ENCODE peak calls at places on chromosomes 6 and 20, in eight cellular contexts. One of them, this sample, is unnamed.

GRCh38 chr6:137165375-137166246 is 7.8 kb downstream of the IL22RA2 start:
- DNase-seq in MCF 10A: peak
- DNase-seq in astrocyte of the spinal cord: no peak
- DNase-seq in HFFc6: peak
- DNase-seq in H1: no peak
- DNase-seq in HFF-Myc: no peak
- DNase-seq in mucosa of descending colon: peak
- DNase-seq in fibroblast of lung: no peak
- DNase-seq in this sample: no peak

GRCh38 chr20:57193094-57193493 is 73.3 kb downstream of the BMP7 start:
- DNase-seq in H1: no peak
- DNase-seq in fibroblast of lung: no peak
- DNase-seq in MCF 10A: no peak
- DNase-seq in HFFc6: no peak
- DNase-seq in astrocyte of the spinal cord: no peak
- DNase-seq in mucosa of descending colon: no peak
- DNase-seq in HFF-Myc: no peak
- DNase-seq in this sample: no peak

GRCh38 chr6:38997128-38997761 is 51.3 kb upstream of the GLP1R start:
- DNase-seq in HFF-Myc: no peak
- DNase-seq in mucosa of descending colon: peak
- DNase-seq in MCF 10A: peak
- DNase-seq in astrocyte of the spinal cord: peak
- DNase-seq in HFFc6: no peak
- DNase-seq in fibroblast of lung: peak
- DNase-seq in H1: peak
- DNase-seq in this sample: no peak

GRCh38 chr20:420721-421574 is 12.8 kb downstream of the RBCK1 start:
- DNase-seq in H1: peak
- DNase-seq in HFF-Myc: no peak
- DNase-seq in HFFc6: no peak
- DNase-seq in MCF 10A: peak
- DNase-seq in fibroblast of lung: no peak
- DNase-seq in mucosa of descending colon: peak
- DNase-seq in astrocyte of the spinal cord: no peak
- DNase-seq in this sample: no peak

GRCh38 chr6:2225422-2226392 is 19.7 kb downstream of the GMDS start:
- DNase-seq in H1: no peak
- DNase-seq in fibroblast of lung: peak
- DNase-seq in MCF 10A: peak
- DNase-seq in astrocyte of the spinal cord: no peak
- DNase-seq in HFFc6: no peak
- DNase-seq in mucosa of descending colon: peak
- DNase-seq in HFF-Myc: no peak
- DNase-seq in this sample: no peak

GRCh38 chr6:90537027-90537426 is 49.8 kb downstream of the MAP3K7 start:
- DNase-seq in MCF 10A: peak
- DNase-seq in fibroblast of lung: peak
- DNase-seq in astrocyte of the spinal cord: no peak
- DNase-seq in mucosa of descending colon: no peak
- DNase-seq in HFFc6: peak
- DNase-seq in HFF-Myc: no peak
- DNase-seq in H1: no peak
- DNase-seq in this sample: peak

GRCh38 chr6:168319279-168320051 is at the start of gene DACT2:
- DNase-seq in mucosa of descending colon: peak
- DNase-seq in H1: no peak
- DNase-seq in astrocyte of the spinal cord: no peak
- DNase-seq in MCF 10A: no peak
- DNase-seq in HFF-Myc: no peak
- DNase-seq in fibroblast of lung: no peak
- DNase-seq in HFFc6: no peak
- DNase-seq in this sample: no peak

GRCh38 chr6:167097770-167098169 is 25.1 kb upstream of the CCR6 start:
- DNase-seq in astrocyte of the spinal cord: no peak
- DNase-seq in H1: no peak
- DNase-seq in mucosa of descending colon: no peak
- DNase-seq in HFF-Myc: no peak
- DNase-seq in fibroblast of lung: no peak
- DNase-seq in HFFc6: no peak
- DNase-seq in MCF 10A: no peak
- DNase-seq in this sample: no peak

GRCh38 chr6:44002071-44002590 is 125.1 kb downstream of the MRPL14 start:
- DNase-seq in H1: no peak
- DNase-seq in HFF-Myc: no peak
- DNase-seq in MCF 10A: no peak
- DNase-seq in astrocyte of the spinal cord: no peak
- DNase-seq in HFFc6: no peak
- DNase-seq in mucosa of descending colon: no peak
- DNase-seq in fibroblast of lung: no peak
- DNase-seq in this sample: no peak

GRCh38 chr20:42179768-42180167 is 561.6 kb upstream of the CHD6 start:
- DNase-seq in astrocyte of the spinal cord: no peak
- DNase-seq in mucosa of descending colon: peak
- DNase-seq in HFFc6: no peak
- DNase-seq in fibroblast of lung: no peak
- DNase-seq in HFF-Myc: no peak
- DNase-seq in H1: peak
- DNase-seq in MCF 10A: no peak
- DNase-seq in this sample: no peak

GRCh38 chr6:36904096-36904495 is 18.3 kb downstream of the C6orf89 start:
- DNase-seq in mucosa of descending colon: no peak
- DNase-seq in HFFc6: no peak
- DNase-seq in astrocyte of the spinal cord: no peak
- DNase-seq in H1: no peak
- DNase-seq in MCF 10A: no peak
- DNase-seq in fibroblast of lung: no peak
- DNase-seq in HFF-Myc: no peak
- DNase-seq in this sample: no peak

GRCh38 chr20:17665756-17666155 is 16.3 kb downstream of the RRBP1 start:
- DNase-seq in mucosa of descending colon: no peak
- DNase-seq in fibroblast of lung: no peak
- DNase-seq in HFFc6: no peak
- DNase-seq in astrocyte of the spinal cord: no peak
- DNase-seq in MCF 10A: no peak
- DNase-seq in HFF-Myc: no peak
- DNase-seq in H1: no peak
- DNase-seq in this sample: no peak
- TF ChIP-seq CTCF in mucosa of descending colon: no peak
- TF ChIP-seq CTCF in fibroblast of lung: no peak
- TF ChIP-seq CTCF in HFFc6: no peak
- TF ChIP-seq CTCF in astrocyte of the spinal cord: no peak
- TF ChIP-seq CTCF in MCF 10A: no peak
- TF ChIP-seq CTCF in HFF-Myc: no peak
- TF ChIP-seq CTCF in H1: no peak
- TF ChIP-seq CTCF in this sample: no peak

GRCh38 chr20:4949833-4950178 is 51.5 kb downstream of the SLC23A2 start:
- DNase-seq in MCF 10A: peak
- DNase-seq in fibroblast of lung: peak
- DNase-seq in HFFc6: no peak
- DNase-seq in HFF-Myc: no peak
- DNase-seq in H1: no peak
- DNase-seq in mucosa of descending colon: peak
- DNase-seq in astrocyte of the spinal cord: peak
- DNase-seq in this sample: no peak
- TF ChIP-seq CTCF in MCF 10A: peak
- TF ChIP-seq CTCF in fibroblast of lung: peak
- TF ChIP-seq CTCF in HFFc6: no peak
- TF ChIP-seq CTCF in HFF-Myc: peak
- TF ChIP-seq CTCF in H1: peak
- TF ChIP-seq CTCF in mucosa of descending colon: peak
- TF ChIP-seq CTCF in astrocyte of the spinal cord: peak
- TF ChIP-seq CTCF in this sample: peak

GRCh38 chr6:156413156-156413555 is 364.0 kb upstream of the ARID1B start:
- DNase-seq in HFFc6: no peak
- DNase-seq in HFF-Myc: no peak
- DNase-seq in fibroblast of lung: peak
- DNase-seq in H1: no peak
- DNase-seq in MCF 10A: peak
- DNase-seq in astrocyte of the spinal cord: no peak
- DNase-seq in mucosa of descending colon: no peak
- DNase-seq in this sample: no peak

GRCh38 chr6:156406099-156406498 is 371.1 kb upstream of the ARID1B start:
- DNase-seq in HFF-Myc: no peak
- DNase-seq in MCF 10A: no peak
- DNase-seq in astrocyte of the spinal cord: no peak
- DNase-seq in HFFc6: no peak
- DNase-seq in fibroblast of lung: no peak
- DNase-seq in mucosa of descending colon: no peak
- DNase-seq in H1: no peak
- DNase-seq in this sample: no peak

GRCh38 chr6:156406688-156407087 is 370.5 kb upstream of the ARID1B start:
- DNase-seq in HFF-Myc: no peak
- DNase-seq in fibroblast of lung: no peak
- DNase-seq in MCF 10A: no peak
- DNase-seq in mucosa of descending colon: no peak
- DNase-seq in H1: no peak
- DNase-seq in HFFc6: no peak
- DNase-seq in astrocyte of the spinal cord: no peak
- DNase-seq in this sample: no peak

GRCh38 chr6:156407334-156407733 is 369.8 kb upstream of the ARID1B start:
- DNase-seq in mucosa of descending colon: no peak
- DNase-seq in HFFc6: no peak
- DNase-seq in HFF-Myc: no peak
- DNase-seq in H1: no peak
- DNase-seq in fibroblast of lung: no peak
- DNase-seq in astrocyte of the spinal cord: no peak
- DNase-seq in MCF 10A: no peak
- DNase-seq in this sample: no peak

DNA sequence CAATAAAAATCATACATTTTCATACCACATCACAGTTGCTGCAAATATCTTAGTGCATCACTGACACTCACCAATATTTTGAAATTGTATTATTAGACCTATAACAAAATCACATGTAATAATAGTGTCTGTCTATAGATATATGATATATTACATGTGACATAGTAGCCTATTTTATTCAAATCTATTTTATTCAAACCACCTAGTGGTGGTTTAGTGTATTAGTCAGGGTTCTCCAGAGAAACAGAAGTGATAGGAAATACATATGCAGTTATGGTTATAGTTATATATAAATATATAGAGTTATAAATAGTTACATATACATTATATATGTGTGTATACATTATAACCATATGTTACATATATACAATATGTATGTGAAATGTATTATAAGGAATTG is 366.5 kb upstream of the ARID1B start:
- DNase-seq in MCF 10A: no peak
- DNase-seq in fibroblast of lung: no peak
- DNase-seq in HFF-Myc: no peak
- DNase-seq in HFFc6: no peak
- DNase-seq in mucosa of descending colon: no peak
- DNase-seq in astrocyte of the spinal cord: no peak
- DNase-seq in H1: no peak
- DNase-seq in this sample: no peak
- TF ChIP-seq CTCF in MCF 10A: peak
- TF ChIP-seq CTCF in fibroblast of lung: peak
- TF ChIP-seq CTCF in HFF-Myc: no peak
- TF ChIP-seq CTCF in HFFc6: peak
- TF ChIP-seq CTCF in mucosa of descending colon: no peak
- TF ChIP-seq CTCF in astrocyte of the spinal cord: peak
- TF ChIP-seq CTCF in H1: no peak
- TF ChIP-seq CTCF in this sample: no peak

GRCh38 chr20:21767200-21767738 is 61.8 kb downstream of the PAX1 start:
- DNase-seq in mucosa of descending colon: no peak
- DNase-seq in H1: no peak
- DNase-seq in HFF-Myc: no peak
- DNase-seq in fibroblast of lung: no peak
- DNase-seq in astrocyte of the spinal cord: no peak
- DNase-seq in HFFc6: no peak
- DNase-seq in MCF 10A: no peak
- DNase-seq in this sample: no peak

GRCh38 chr20:21767739-21768223 is 62.3 kb downstream of the PAX1 start:
- DNase-seq in HFFc6: no peak
- DNase-seq in astrocyte of the spinal cord: no peak
- DNase-seq in HFF-Myc: no peak
- DNase-seq in fibroblast of lung: no peak
- DNase-seq in H1: peak
- DNase-seq in MCF 10A: no peak
- DNase-seq in mucosa of descending colon: no peak
- DNase-seq in this sample: no peak
- TF ChIP-seq CTCF in HFFc6: no peak
- TF ChIP-seq CTCF in astrocyte of the spinal cord: no peak
- TF ChIP-seq CTCF in HFF-Myc: no peak
- TF ChIP-seq CTCF in fibroblast of lung: no peak
- TF ChIP-seq CTCF in H1: peak
- TF ChIP-seq CTCF in MCF 10A: peak
- TF ChIP-seq CTCF in mucosa of descending colon: no peak
- TF ChIP-seq CTCF in this sample: no peak

This sample was measured in AG09319.